ENCODE peak calls at places on chromosome 1, in nine cellular contexts. R is stimulated activated CD8-positive, alpha-beta memory T cell treated with anti-CD3 and anti-CD28 coated beads, Interleukin-15, amount 100 ng/mL, for 1 hour; S is fibroblast of pulmonary artery; T is fibroblast of the aortic adventitia; Y is HT1080; V is NCI-H2081; B is psoas muscle; X is progenitor cell of endocrine pancreas; L is T-helper 9 cell. E is an unnamed sample.

GRCh38 chr1:47571952-47572351 is 134.1 kb downstream of the FOXD2 start:
- DNase-seq in Y (no peak), S (no peak), R (no peak), X (no peak), T (no peak), B (no peak), V (no peak), L (no peak), E (no peak)

GRCh38 chr1:223849352-223849751 is 3.6 kb upstream of the TP53BP2 start:
- DNase-seq in V (no peak), Y (no peak), B (no peak), R (no peak), T (no peak), X (no peak), S (no peak), L (no peak), E (no peak)

GRCh38 chr1:201447911-201448871 is 20.8 kb downstream of the PHLDA3 start:
- DNase-seq in R (peak; percentile 38), V (peak; percentile 43), B (peak; percentile 90), S (peak; percentile 82), L (peak; percentile 41), X (peak; percentile 60), T (peak; percentile 79), Y (peak; percentile 88), E (no peak)

GRCh38 chr1:39184354-39184818 is 20.1 kb upstream of the MACF1 start:
- DNase-seq in X (no peak), B (no peak), R (no peak), S (no peak), T (no peak), L (no peak), Y (no peak), V (no peak), E (no peak)

GRCh38 chr1:229848762-229849677 is 218.0 kb upstream of the GALNT2 start:
- DNase-seq in S (peak; percentile 33), L (no peak), T (no peak), Y (peak; percentile 29), V (peak; percentile 44), R (no peak), B (no peak), X (no peak), E (no peak)

GRCh38 chr1:10824821-10825540 is 28.5 kb upstream of the CASZ1 start:
- DNase-seq in X (no peak), Y (peak; percentile 82), R (no peak), L (no peak), S (peak; percentile 79), T (peak; percentile 51), V (no peak), B (no peak), E (no peak)

GRCh38 chr1:32753532-32754281 is 51.1 kb upstream of the SYNC start:
- DNase-seq in V (peak; percentile 78), X (peak; percentile 84), S (peak; percentile 47), R (peak; percentile 21), T (peak; percentile 41), L (peak; percentile 73), Y (no peak), B (peak; percentile 81), E (no peak)

GRCh38 chr1:44067258-44068250 is 36.3 kb upstream of the SLC6A9 start:
- DNase-seq in S (no peak), B (no peak), Y (no peak), V (no peak), X (no peak), T (no peak), L (no peak), R (no peak), E (no peak)

GRCh38 chr1:87678221-87678715 is 349.6 kb downstream of the LMO4 start:
- DNase-seq in S (no peak), T (no peak), R (no peak), X (no peak), B (no peak), L (no peak), Y (no peak), V (peak; percentile 47), E (no peak)

GRCh38 chr1:214569357-214570004 is 18.1 kb upstream of the PTPN14 start:
- DNase-seq in R (no peak), B (no peak), T (peak; percentile 71), L (no peak), V (no peak), X (no peak), Y (peak; percentile 78), S (no peak), E (no peak)

GRCh38 chr1:50950396-50950795 is 9.7 kb downstream of the FAF1 start:
- DNase-seq in X (no peak), B (no peak), Y (no peak), L (no peak), R (no peak), T (no peak), S (no peak), V (no peak), E (no peak)

GRCh38 chr1:47661065-47661464 is 223.2 kb downstream of the FOXD2 start:
- DNase-seq in L (no peak), B (no peak), S (no peak), V (peak; percentile 79), R (no peak), Y (no peak), X (no peak), T (no peak), E (no peak)

GRCh38 chr1:206589206-206589605 is 23.1 kb downstream of the EIF2D start:
- DNase-seq in S (peak; percentile 97), X (no peak), R (no peak), L (no peak), T (peak; percentile 89), Y (peak; percentile 88), B (no peak), V (no peak), E (no peak)

GRCh38 chr1:208244584-208244916 is 366 bp upstream of the PLXNA2 start:
- DNase-seq in X (no peak), T (no peak), Y (no peak), V (no peak), S (no peak), B (no peak), L (no peak), R (no peak), E (no peak)

GRCh38 chr1:36096500-36097412 is 8.1 kb downstream of the ADPRS start:
- DNase-seq in T (no peak), B (no peak), X (no peak), Y (peak; percentile 49), L (no peak), S (no peak), V (no peak), R (no peak), E (no peak)

GRCh38 chr1:184558691-184559090 is 171.9 kb downstream of the C1orf21 start:
- DNase-seq in S (no peak), R (no peak), B (no peak), X (no peak), T (no peak), V (no peak), L (no peak), Y (no peak), E (no peak)

E was measured in Panc1.